ENCODE peak calls at places on chromosomes 4 and X, in seven cellular contexts. One of them, this sample, is unnamed.

GRCh38 chr4:79673898-79674297 is 265.9 kb upstream of the GK2 start:
- DNase-seq in WTC11: no peak
- DNase-seq in HEK293T: no peak
- DNase-seq in GM12878: no peak
- DNase-seq in HCT116: no peak
- DNase-seq in K562: no peak
- DNase-seq in H1: no peak
- DNase-seq in this sample: no peak

GRCh38 chr4:148093065-148093464 is 349.1 kb downstream of the NR3C2 start:
- DNase-seq in WTC11: no peak
- DNase-seq in HEK293T: no peak
- DNase-seq in GM12878: no peak
- DNase-seq in HCT116: no peak
- DNase-seq in K562: no peak
- DNase-seq in H1: no peak
- DNase-seq in this sample: no peak

GRCh38 chr4:155984398-155984797 is 30.7 kb upstream of the CTSO start:
- DNase-seq in WTC11: no peak
- DNase-seq in HEK293T: no peak
- DNase-seq in GM12878: no peak
- DNase-seq in HCT116: no peak
- DNase-seq in K562: no peak
- DNase-seq in H1: no peak
- DNase-seq in this sample: no peak

GRCh38 chr4:38046735-38047487 is 86.7 kb downstream of the PTTG2 start:
- DNase-seq in WTC11: peak
- DNase-seq in HEK293T: no peak
- DNase-seq in GM12878: no peak
- DNase-seq in HCT116: no peak
- DNase-seq in K562: no peak
- DNase-seq in H1: no peak
- DNase-seq in this sample: no peak

GRCh38 chrX:46366597-46367207 is 178.5 kb downstream of the ZNF674 start:
- DNase-seq in WTC11: no peak
- DNase-seq in HEK293T: no peak
- DNase-seq in GM12878: no peak
- DNase-seq in HCT116: no peak
- DNase-seq in K562: no peak
- DNase-seq in H1: no peak
- DNase-seq in this sample: no peak

GRCh38 chrX:69539437-69539836 is 35.3 kb downstream of the NALF2 start:
- DNase-seq in WTC11: no peak
- DNase-seq in HEK293T: no peak
- DNase-seq in GM12878: no peak
- DNase-seq in HCT116: no peak
- DNase-seq in K562: no peak
- DNase-seq in H1: no peak
- DNase-seq in this sample: no peak

GRCh38 chr4:138222041-138222440 is 20.1 kb downstream of the SLC7A11 start:
- DNase-seq in WTC11: no peak
- DNase-seq in HEK293T: peak
- DNase-seq in GM12878: no peak
- DNase-seq in HCT116: no peak
- DNase-seq in K562: no peak
- DNase-seq in H1: no peak
- DNase-seq in this sample: no peak

GRCh38 chr4:7199771-7200441 is 7.6 kb downstream of the SORCS2 start:
- DNase-seq in WTC11: no peak
- DNase-seq in HEK293T: no peak
- DNase-seq in GM12878: no peak
- DNase-seq in HCT116: no peak
- DNase-seq in K562: no peak
- DNase-seq in H1: no peak
- DNase-seq in this sample: no peak

GRCh38 chrX:134236690-134237362 is at the start of gene CCDC160:
- DNase-seq in WTC11: peak
- DNase-seq in HEK293T: peak
- DNase-seq in GM12878: no peak
- DNase-seq in HCT116: peak
- DNase-seq in K562: no peak
- DNase-seq in H1: peak
- DNase-seq in this sample: peak

GRCh38 chr4:73603854-73604584 is 16.2 kb downstream of the RASSF6 start:
- DNase-seq in WTC11: no peak
- DNase-seq in HEK293T: no peak
- DNase-seq in GM12878: no peak
- DNase-seq in HCT116: no peak
- DNase-seq in K562: no peak
- DNase-seq in H1: no peak
- DNase-seq in this sample: no peak

GRCh38 chrX:77442728-77443127 is 4.5 kb upstream of the FGF16 start:
- DNase-seq in WTC11: no peak
- DNase-seq in HEK293T: no peak
- DNase-seq in GM12878: no peak
- DNase-seq in HCT116: peak
- DNase-seq in K562: no peak
- DNase-seq in H1: no peak
- DNase-seq in this sample: peak

GRCh38 chr4:24363751-24364150 is 220.6 kb downstream of the DHX15 start:
- DNase-seq in WTC11: no peak
- DNase-seq in HEK293T: no peak
- DNase-seq in GM12878: no peak
- DNase-seq in HCT116: no peak
- DNase-seq in K562: no peak
- DNase-seq in H1: no peak
- DNase-seq in this sample: no peak

GRCh38 chr4:38785901-38786402 is 3.2 kb upstream of the TLR10 start:
- DNase-seq in WTC11: no peak
- DNase-seq in HEK293T: no peak
- DNase-seq in GM12878: peak
- DNase-seq in HCT116: no peak
- DNase-seq in K562: no peak
- DNase-seq in H1: no peak
- DNase-seq in this sample: no peak

GRCh38 chr4:13541176-13541604 is 3.1 kb downstream of the NKX3-2 start:
- DNase-seq in WTC11: no peak
- DNase-seq in HEK293T: no peak
- DNase-seq in GM12878: no peak
- DNase-seq in HCT116: no peak
- DNase-seq in K562: no peak
- DNase-seq in H1: no peak
- DNase-seq in this sample: no peak

GRCh38 chr4:129113438-129113837 is 17.5 kb downstream of the C4orf33 start:
- DNase-seq in WTC11: no peak
- DNase-seq in HEK293T: no peak
- DNase-seq in GM12878: no peak
- DNase-seq in HCT116: no peak
- DNase-seq in K562: no peak
- DNase-seq in H1: no peak
- DNase-seq in this sample: no peak

GRCh38 chr4:129095811-129096454 is at the start of gene C4orf33:
- DNase-seq in WTC11: peak
- DNase-seq in HEK293T: peak
- DNase-seq in GM12878: peak
- DNase-seq in HCT116: peak
- DNase-seq in K562: peak
- DNase-seq in H1: no peak
- DNase-seq in this sample: peak

GRCh38 chrX:112642349-112642748 is 37.4 kb downstream of the LHFPL1 start:
- DNase-seq in WTC11: peak
- DNase-seq in HEK293T: peak
- DNase-seq in GM12878: no peak
- DNase-seq in HCT116: peak
- DNase-seq in K562: peak
- DNase-seq in H1: peak
- DNase-seq in this sample: peak

GRCh38 chrX:10173331-10173900 is 16.6 kb downstream of the CLCN4 start:
- DNase-seq in WTC11: peak
- DNase-seq in HEK293T: peak
- DNase-seq in GM12878: no peak
- DNase-seq in HCT116: no peak
- DNase-seq in K562: peak
- DNase-seq in H1: peak
- DNase-seq in this sample: no peak

GRCh38 chr4:141107927-141108326 is 25.3 kb downstream of the RNF150 start:
- DNase-seq in WTC11: no peak
- DNase-seq in HEK293T: no peak
- DNase-seq in GM12878: no peak
- DNase-seq in HCT116: no peak
- DNase-seq in K562: no peak
- DNase-seq in H1: no peak
- DNase-seq in this sample: no peak

GRCh38 chr4:141099326-141099725 is 33.9 kb downstream of the RNF150 start:
- DNase-seq in WTC11: no peak
- DNase-seq in HEK293T: no peak
- DNase-seq in GM12878: no peak
- DNase-seq in HCT116: no peak
- DNase-seq in K562: no peak
- DNase-seq in H1: no peak
- DNase-seq in this sample: no peak

GRCh38 chr4:141098163-141098562 is 35.1 kb downstream of the RNF150 start:
- DNase-seq in WTC11: no peak
- DNase-seq in HEK293T: no peak
- DNase-seq in GM12878: no peak
- DNase-seq in HCT116: no peak
- DNase-seq in K562: no peak
- DNase-seq in H1: no peak
- DNase-seq in this sample: no peak

GRCh38 chr4:141102367-141102766 is 30.9 kb downstream of the RNF150 start:
- DNase-seq in WTC11: no peak
- DNase-seq in HEK293T: no peak
- DNase-seq in GM12878: no peak
- DNase-seq in HCT116: no peak
- DNase-seq in K562: no peak
- DNase-seq in H1: no peak
- DNase-seq in this sample: no peak
- TF ChIP-seq SP1 in WTC11: no peak
- TF ChIP-seq SP1 in HEK293T: no peak
- TF ChIP-seq SP1 in GM12878: no peak
- TF ChIP-seq SP1 in HCT116: no peak
- TF ChIP-seq SP1 in K562: no peak
- TF ChIP-seq SP1 in H1: no peak
- TF ChIP-seq SP1 in this sample: no peak

DNA sequence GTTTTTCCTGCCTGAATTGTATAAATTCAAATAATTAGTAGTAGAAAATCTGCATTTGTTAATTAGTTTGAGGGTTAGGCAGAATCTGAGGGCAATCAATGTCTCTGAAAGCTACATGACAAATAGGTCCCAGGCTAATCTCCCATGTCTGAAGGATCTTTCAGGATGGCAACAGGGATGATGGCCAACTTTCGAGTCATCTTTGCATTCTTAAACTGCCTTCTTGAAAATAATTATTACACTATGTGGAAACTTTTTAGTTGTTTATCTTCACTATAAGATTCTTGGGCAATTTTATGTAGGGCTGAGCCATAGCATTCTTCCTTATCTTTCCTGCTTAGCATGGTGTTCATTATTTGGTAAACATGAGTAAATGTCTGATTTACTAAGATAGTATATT is 490.3 kb upstream of the EPHA5 start:
- DNase-seq in WTC11: no peak
- DNase-seq in HEK293T: no peak
- DNase-seq in GM12878: no peak
- DNase-seq in HCT116: no peak
- DNase-seq in K562: no peak
- DNase-seq in H1: no peak
- DNase-seq in this sample: no peak
- TF ChIP-seq SP1 in WTC11: no peak
- TF ChIP-seq SP1 in HEK293T: no peak
- TF ChIP-seq SP1 in GM12878: no peak
- TF ChIP-seq SP1 in HCT116: no peak
- TF ChIP-seq SP1 in K562: no peak
- TF ChIP-seq SP1 in H1: no peak
- TF ChIP-seq SP1 in this sample: no peak

GRCh38 chr4:95377511-95377910 is 171.3 kb downstream of the UNC5C start:
- DNase-seq in WTC11: no peak
- DNase-seq in HEK293T: no peak
- DNase-seq in GM12878: no peak
- DNase-seq in HCT116: no peak
- DNase-seq in K562: no peak
- DNase-seq in H1: no peak
- DNase-seq in this sample: no peak

GRCh38 chr4:95381843-95382580 is 166.8 kb downstream of the UNC5C start:
- DNase-seq in WTC11: no peak
- DNase-seq in HEK293T: no peak
- DNase-seq in GM12878: no peak
- DNase-seq in HCT116: no peak
- DNase-seq in K562: no peak
- DNase-seq in H1: no peak
- DNase-seq in this sample: no peak

GRCh38 chr4:95379633-95380032 is 169.1 kb downstream of the UNC5C start:
- DNase-seq in WTC11: no peak
- DNase-seq in HEK293T: no peak
- DNase-seq in GM12878: no peak
- DNase-seq in HCT116: no peak
- DNase-seq in K562: peak
- DNase-seq in H1: no peak
- DNase-seq in this sample: no peak
- TF ChIP-seq SP1 in WTC11: no peak
- TF ChIP-seq SP1 in HEK293T: no peak
- TF ChIP-seq SP1 in GM12878: no peak
- TF ChIP-seq SP1 in HCT116: no peak
- TF ChIP-seq SP1 in K562: no peak
- TF ChIP-seq SP1 in H1: no peak
- TF ChIP-seq SP1 in this sample: no peak

GRCh38 chr4:36273276-36273675 is 8.1 kb upstream of the DTHD1 start:
- DNase-seq in WTC11: no peak
- DNase-seq in HEK293T: no peak
- DNase-seq in GM12878: no peak
- DNase-seq in HCT116: no peak
- DNase-seq in K562: no peak
- DNase-seq in H1: no peak
- DNase-seq in this sample: no peak

GRCh38 chr4:36269533-36269932 is 11.9 kb upstream of the DTHD1 start:
- DNase-seq in WTC11: no peak
- DNase-seq in HEK293T: no peak
- DNase-seq in GM12878: no peak
- DNase-seq in HCT116: no peak
- DNase-seq in K562: no peak
- DNase-seq in H1: no peak
- DNase-seq in this sample: no peak

GRCh38 chr4:36264205-36264826 is 17.1 kb upstream of the DTHD1 start:
- DNase-seq in WTC11: no peak
- DNase-seq in HEK293T: no peak
- DNase-seq in GM12878: no peak
- DNase-seq in HCT116: no peak
- DNase-seq in K562: no peak
- DNase-seq in H1: no peak
- DNase-seq in this sample: no peak

GRCh38 chr4:36267491-36268254 is 13.7 kb upstream of the DTHD1 start:
- DNase-seq in WTC11: no peak
- DNase-seq in HEK293T: no peak
- DNase-seq in GM12878: no peak
- DNase-seq in HCT116: no peak
- DNase-seq in K562: no peak
- DNase-seq in H1: no peak
- DNase-seq in this sample: no peak

DNA sequence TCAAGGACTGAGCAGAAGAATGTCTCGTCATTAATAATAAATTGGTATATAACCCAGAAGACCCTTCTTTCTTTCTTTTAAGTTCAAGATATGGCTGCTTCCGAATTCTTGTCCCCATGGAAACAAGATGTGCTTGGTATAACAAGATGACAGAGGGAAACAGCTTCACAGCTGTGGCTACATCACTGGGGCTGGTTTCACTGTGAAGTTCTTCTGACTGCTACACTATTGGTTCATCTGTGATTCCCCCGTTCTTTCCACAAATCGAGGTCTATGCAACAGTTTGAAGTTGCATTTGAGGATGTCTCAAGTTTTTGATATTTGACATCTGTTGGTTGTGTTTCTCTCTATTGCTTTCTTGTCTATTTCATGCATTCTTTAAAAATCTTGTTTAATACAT is 12.3 kb upstream of the DTHD1 start:
- DNase-seq in WTC11: no peak
- DNase-seq in HEK293T: no peak
- DNase-seq in GM12878: no peak
- DNase-seq in HCT116: no peak
- DNase-seq in K562: no peak
- DNase-seq in H1: no peak
- DNase-seq in this sample: no peak
- TF ChIP-seq SP1 in WTC11: no peak
- TF ChIP-seq SP1 in HEK293T: no peak
- TF ChIP-seq SP1 in GM12878: no peak
- TF ChIP-seq SP1 in HCT116: no peak
- TF ChIP-seq SP1 in K562: no peak
- TF ChIP-seq SP1 in H1: no peak
- TF ChIP-seq SP1 in this sample: no peak